ENCODE peak calls at places on chromosome 19, in seven cellular contexts. C is BJ, G is lower lobe of right lung, H is GM06990, K is mucosa of descending colon, E is PC-9, Q is endothelial cell of umbilical vein. V is an unnamed sample.

GRCh38 chr19:56301152-56301551 is 13.5 kb downstream of the ZSCAN5A start:
- DNase-seq in C (no peak), G (no peak), H (no peak), K (no peak), E (no peak), Q (peak; percentile 37), V (no peak)

GRCh38 chr19:6484251-6484650 is 2.7 kb upstream of the DENND1C start:
- DNase-seq in C (no peak), G (peak; percentile 61), H (no peak), K (no peak), E (peak; percentile 71), Q (no peak), V (no peak)

GRCh38 chr19:46357846-46358583 is 11.1 kb downstream of the PPP5C start:
- DNase-seq in C (no peak), G (no peak), H (no peak), K (no peak), E (no peak), Q (no peak), V (no peak)

GRCh38 chr19:10104665-10105221 is 1.4 kb upstream of the PPAN start:
- DNase-seq in C (no peak), G (no peak), H (peak; percentile 86), K (peak; percentile 55), E (no peak), Q (no peak), V (no peak)

GRCh38 chr19:19550454-19550842 is 12.4 kb downstream of the CILP2 start:
- DNase-seq in C (no peak), G (no peak), H (no peak), K (no peak), E (no peak), Q (no peak), V (no peak)

GRCh38 chr19:3479177-3479818 is 1.0 kb downstream of the SMIM24 start:
- DNase-seq in C (no peak), G (no peak), H (no peak), K (peak; percentile 63), E (no peak), Q (no peak), V (no peak)

GRCh38 chr19:42216653-42217521 is 590 bp downstream of the DEDD2 start:
- DNase-seq in C (no peak), G (peak; percentile 66), H (peak; percentile 59), K (peak; percentile 53), E (peak; percentile 40), Q (peak; percentile 47), V (peak; percentile 68)

GRCh38 chr19:18999016-18999758 is 34.1 kb downstream of the SUGP2 start:
- DNase-seq in C (no peak), G (no peak), H (no peak), K (no peak), E (no peak), Q (peak; percentile 50), V (no peak)

GRCh38 chr19:13181747-13182388 is 31.7 kb downstream of the IER2 start:
- DNase-seq in C (peak; percentile 55), G (peak; percentile 60), H (peak; percentile 67), K (peak; percentile 85), E (no peak), Q (peak; percentile 51), V (peak; percentile 83)

GRCh38 chr19:55640043-55640576 is 692 bp upstream of the ZNF580 start:
- DNase-seq in C (no peak), G (peak; percentile 88), H (peak; percentile 88), K (peak; percentile 65), E (no peak), Q (peak; percentile 80), V (peak; percentile 67)

GRCh38 chr19:33300016-33300981 is 2.0 kb downstream of the CEBPA start:
- DNase-seq in C (no peak), G (no peak), H (no peak), K (no peak), E (no peak), Q (no peak), V (no peak)

GRCh38 chr19:21513651-21514050 is 8.2 kb downstream of the ZNF429 start:
- DNase-seq in C (no peak), G (no peak), H (no peak), K (no peak), E (no peak), Q (no peak), V (no peak)

GRCh38 chr19:21519488-21519887 is 14.1 kb downstream of the ZNF429 start:
- DNase-seq in C (no peak), G (no peak), H (no peak), K (no peak), E (no peak), Q (no peak), V (no peak)
- H3K36me3 ChIP-seq in C (peaks cover 5% of the 10 kb centered on the region), G (peaks cover 29% of the 10 kb centered on the region), H (peaks cover 5% of the 10 kb centered on the region), K (peaks cover 5% of the 10 kb centered on the region), E (peaks cover 9% of the 10 kb centered on the region), Q (peaks cover 2% of the 10 kb centered on the region), V (peaks cover 39% of the 10 kb centered on the region)

GRCh38 chr19:11356074-11356397 is 804 bp downstream of the PLPPR2 start:
- DNase-seq in C (no peak), G (no peak), H (no peak), K (no peak), E (no peak), Q (no peak), V (no peak)
- H3K4me3 ChIP-seq in C (peak overlapping the region; percentile 62), G (peak overlapping the region; percentile 60), H (no peak overlapping the region), K (no peak overlapping the region), E (peak overlapping the region; percentile 74), Q (peak overlapping the region; percentile 74), V (peak overlapping the region; percentile 66)

DNA sequence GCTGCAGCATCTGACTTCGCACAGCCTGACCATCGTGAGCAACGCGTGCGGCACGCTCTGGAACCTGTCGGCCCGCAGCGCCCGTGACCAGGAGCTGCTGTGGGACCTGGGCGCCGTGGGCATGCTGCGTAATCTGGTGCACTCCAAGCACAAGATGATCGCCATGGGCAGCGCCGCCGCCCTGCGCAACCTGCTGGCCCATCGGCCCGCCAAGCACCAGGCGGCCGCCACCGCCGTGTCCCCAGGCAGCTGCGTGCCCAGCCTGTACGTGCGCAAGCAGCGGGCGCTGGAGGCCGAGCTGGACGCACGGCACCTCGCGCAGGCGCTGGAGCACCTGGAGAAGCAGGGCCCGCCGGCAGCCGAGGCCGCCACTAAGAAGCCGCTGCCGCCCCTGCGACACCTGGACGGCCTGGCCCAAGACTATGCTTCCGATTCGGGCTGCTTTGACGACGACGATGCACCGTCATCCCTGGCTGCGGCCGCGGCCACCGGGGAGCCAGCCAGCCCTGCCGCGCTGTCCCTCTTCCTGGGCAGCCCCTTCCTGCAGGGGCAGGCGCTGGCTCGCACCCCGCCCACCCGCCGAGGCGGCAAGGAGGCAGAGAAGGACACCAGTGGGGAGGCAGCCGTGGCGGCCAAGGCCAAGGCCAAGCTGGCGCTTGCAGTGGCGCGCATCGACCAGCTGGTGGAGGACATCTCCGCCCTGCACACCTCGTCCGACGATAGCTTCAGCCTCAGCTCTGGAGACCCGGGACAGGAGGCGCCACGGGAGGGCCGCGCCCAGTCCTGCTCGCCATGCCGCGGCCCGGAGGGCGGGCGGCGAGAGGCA is 13.6 kb downstream of the C19orf25 start:
- DNase-seq in C (no peak), G (no peak), H (no peak), K (peak; percentile 70), E (no peak), Q (peak; percentile 41), V (no peak)
- TF ChIP-seq CTCF in C (peak; percentile 66), G (peak; percentile 54), H (peak; percentile 38), K (peak; percentile 37), E (no peak), Q (peak; percentile 77), V (peak; percentile 61)

GRCh38 chr19:50044922-50045321 is 19.1 kb downstream of the ZNF473 start:
- DNase-seq in C (no peak), G (no peak), H (no peak), K (no peak), E (no peak), Q (no peak), V (no peak)
- H3K36me3 ChIP-seq in C (peaks cover 41% of the 10 kb centered on the region), G (peaks cover 66% of the 10 kb centered on the region), H (peaks cover 47% of the 10 kb centered on the region), K (peaks cover 19% of the 10 kb centered on the region), E (peaks cover 73% of the 10 kb centered on the region), Q (peaks cover 50% of the 10 kb centered on the region), V (peaks cover 61% of the 10 kb centered on the region)